ENCODE peak calls at places on chromosomes 5 and 9, in ten cellular contexts. J is activated T-helper 2 cell treated with anti-CD3 and anti-CD28 coated beads, Interferon-gamma antibody, Interleukin-2, Interleukin-4, amounts not matched to agents 10 μg/mL and 5 μg/mL and 100 μg/mL, durations not matched to agents 14 hours and 24 hours and 36 hours; O is activated T-cell treated with anti-CD3 and anti-CD28 coated beads for 1 hour; R is HEK293T; S is B cell; P is NCI-H1092 treated with DMSO at 0.1 percent for 48 hours; H is chondrocyte; I is skeletal muscle cell; X is NCI-H460; F is GM03348. K is an unnamed sample.

GRCh38 chr5:168988699-168989098 is 312.2 kb downstream of the SLIT3 start:
- DNase-seq in R (no peak), S (no peak), H (no peak), P (no peak), O (no peak), F (no peak), I (no peak), X (no peak), J (no peak), K (no peak)

GRCh38 chr5:59559323-59559722 is 334.2 kb downstream of the PDE4D start:
- DNase-seq in X (no peak), I (no peak), S (no peak), H (no peak), F (no peak), O (no peak), P (no peak), J (no peak), R (no peak), K (no peak)

GRCh38 chr9:18396102-18396728 is 77.7 kb upstream of the ADAMTSL1 start:
- DNase-seq in J (no peak), P (peak), F (no peak), I (no peak), S (no peak), R (peak), O (no peak), X (no peak), H (no peak), K (no peak)

GRCh38 chr9:132078369-132079356 is 1.0 kb downstream of the MED27 start:
- DNase-seq in J (no peak), R (peak), H (no peak), F (peak), S (no peak), O (peak), X (no peak), I (peak), P (peak), K (peak)

GRCh38 chr5:72651779-72652178 is 144.6 kb upstream of the ZNF366 start:
- DNase-seq in H (no peak), O (no peak), S (no peak), I (no peak), J (no peak), R (no peak), X (peak), F (no peak), P (no peak), K (no peak)

GRCh38 chr5:40477856-40478546 is 201.7 kb upstream of the PTGER4 start:
- DNase-seq in H (no peak), S (no peak), F (peak), O (no peak), I (no peak), X (no peak), J (no peak), P (no peak), R (no peak), K (no peak)

GRCh38 chr5:121408778-121409177 is 442.9 kb upstream of the FTMT start:
- DNase-seq in P (no peak), F (no peak), H (no peak), J (no peak), S (no peak), X (no peak), R (no peak), I (no peak), O (no peak), K (no peak)

GRCh38 chr9:123562844-123563346 is 206.9 kb downstream of the CRB2 start:
- DNase-seq in O (no peak), H (no peak), P (no peak), S (no peak), X (no peak), I (peak), R (no peak), J (no peak), F (peak), K (peak)

GRCh38 chr9:124535846-124536245 is 28.6 kb upstream of the NR5A1 start:
- DNase-seq in X (no peak), I (no peak), H (no peak), O (no peak), P (no peak), S (no peak), R (no peak), J (no peak), F (no peak), K (no peak)

GRCh38 chr5:32249668-32250067 is 63.1 kb downstream of the MTMR12 start:
- DNase-seq in X (no peak), I (no peak), F (no peak), J (no peak), H (no peak), P (no peak), R (no peak), O (no peak), S (no peak), K (no peak)

GRCh38 chr9:116099821-116100220 is 53.8 kb upstream of the PAPPA start:
- DNase-seq in O (no peak), S (no peak), R (no peak), X (no peak), F (no peak), J (no peak), H (no peak), P (no peak), I (no peak), K (no peak)

GRCh38 chr5:64347308-64347707 is 158.5 kb upstream of the RGS7BP start:
- DNase-seq in R (no peak), F (no peak), J (no peak), S (no peak), I (no peak), O (no peak), P (no peak), X (no peak), H (no peak), K (no peak)

GRCh38 chr9:116628706-116629105 is 58.4 kb upstream of the TRIM32 start:
- DNase-seq in H (no peak), S (no peak), J (no peak), F (no peak), R (no peak), X (no peak), O (no peak), P (no peak), I (peak), K (no peak)

GRCh38 chr9:78765861-78766260 is 468.9 kb downstream of the PSAT1 start:
- DNase-seq in F (no peak), H (no peak), R (no peak), O (no peak), S (no peak), X (no peak), I (no peak), J (no peak), P (no peak), K (no peak)

GRCh38 chr5:100776244-100776643 is 126.8 kb downstream of the ST8SIA4 start:
- DNase-seq in F (no peak), R (no peak), J (no peak), I (no peak), P (no peak), S (no peak), O (no peak), X (no peak), H (no peak), K (no peak)